ENCODE peak calls at places on chromosomes 4 and X, in eight cellular contexts. E, M, D, F, W, G, O and L are unnamed samples.

GRCh38 chr4:56424697-56425514 is 10.5 kb downstream of the PPAT start:
- DNase-seq in O (no peak), M (peak), F (no peak), D (no peak), E (peak), W (peak), G (peak), L (peak)

GRCh38 chr4:6771229-6771671 is 11.3 kb upstream of the KIAA0232 start:
- DNase-seq in G (no peak), O (no peak), M (no peak), E (no peak), D (no peak), F (no peak), W (no peak), L (no peak)

GRCh38 chr4:158356331-158356730 is 146.0 kb downstream of the TMEM144 start:
- DNase-seq in M (no peak), O (no peak), D (no peak), E (no peak), W (no peak), G (no peak), F (no peak), L (no peak)

GRCh38 chr4:81471361-81472248 is at the start of gene RASGEF1B:
- DNase-seq in M (peak), O (no peak), G (peak), E (peak), W (peak), D (no peak), F (peak), L (peak)

GRCh38 chrX:37314526-37314925 is 34.6 kb upstream of the PRRG1 start:
- DNase-seq in G (no peak), W (no peak), O (no peak), D (no peak), F (no peak), M (no peak), E (no peak), L (no peak)

GRCh38 chr4:24278693-24279092 is 305.7 kb downstream of the DHX15 start:
- DNase-seq in F (no peak), G (no peak), O (no peak), D (no peak), E (no peak), M (no peak), W (no peak), L (no peak)

GRCh38 chrX:8988456-8988855 is 45.5 kb downstream of the FAM9B start:
- DNase-seq in W (peak), O (no peak), D (no peak), E (no peak), F (no peak), M (no peak), G (no peak), L (no peak)

GRCh38 chrX:22060451-22060940 is 28.4 kb downstream of the PHEX start:
- DNase-seq in M (no peak), D (no peak), E (no peak), G (no peak), F (no peak), W (no peak), O (no peak), L (no peak)

GRCh38 chrX:45322382-45322781 is 121.7 kb upstream of the DIPK2B start:
- DNase-seq in G (peak), M (no peak), O (peak), E (no peak), F (no peak), D (peak), W (peak), L (peak)

GRCh38 chr4:120948382-120948781 is 25.9 kb upstream of the PRDM5 start:
- DNase-seq in O (no peak), M (no peak), E (no peak), G (no peak), D (peak), W (no peak), F (no peak), L (no peak)

GRCh38 chrX:15469613-15470012 is 23.5 kb downstream of the PIR start:
- DNase-seq in G (no peak), M (no peak), E (no peak), F (no peak), W (no peak), O (no peak), D (no peak), L (no peak)

GRCh38 chr4:48420172-48420571 is 63.0 kb upstream of the SLC10A4 start:
- DNase-seq in O (no peak), G (no peak), D (no peak), M (no peak), F (no peak), E (no peak), W (peak), L (no peak)

GRCh38 chr4:150209140-150209829 is 131.0 kb downstream of the DCLK2 start:
- DNase-seq in D (peak), M (peak), W (peak), F (no peak), E (peak), G (peak), O (no peak), L (peak)

DNA sequence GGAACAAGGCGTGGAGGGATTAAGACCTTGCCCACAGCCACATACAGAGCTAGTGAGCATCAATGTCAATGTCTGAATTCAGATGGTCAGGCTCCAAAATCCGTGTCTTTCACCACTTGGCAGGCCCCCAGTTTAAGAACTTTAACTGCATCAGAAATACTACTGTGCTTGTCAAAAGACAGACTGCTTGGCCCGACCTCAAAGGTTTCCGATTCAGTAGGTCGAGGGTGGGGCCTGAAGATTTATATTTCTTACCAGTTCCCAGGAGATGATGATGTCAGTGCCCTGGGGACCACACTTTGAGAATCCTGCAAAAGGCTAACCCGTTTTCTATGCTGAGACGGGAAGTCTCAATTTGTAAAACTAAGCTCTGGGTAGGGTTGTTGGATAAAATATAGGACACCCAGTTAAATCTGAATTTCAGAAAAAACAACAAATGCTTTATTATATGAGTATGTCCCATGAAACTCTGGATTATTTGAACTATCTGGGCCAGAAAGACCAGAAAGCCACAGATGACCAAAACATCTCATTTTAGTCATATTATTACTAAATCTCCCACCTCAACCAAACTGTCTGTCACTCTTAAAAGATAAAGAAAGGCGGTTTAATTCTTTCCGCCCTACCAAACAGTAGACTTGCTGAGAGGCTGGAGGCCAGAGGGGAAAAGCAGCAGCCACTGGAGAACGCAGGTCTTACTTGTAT is 42.7 kb downstream of the GATB start:
- DNase-seq in O (no peak), G (no peak), M (no peak), F (peak), W (no peak), E (no peak), D (no peak), L (no peak)
- TF ChIP-seq REST in O (no peak), G (no peak), M (no peak), F (no peak), W (no peak), E (no peak), D (no peak), L (no peak)

GRCh38 chr4:18391370-18391728 is 369.8 kb upstream of the LCORL start:
- DNase-seq in G (no peak), W (no peak), O (no peak), M (no peak), E (no peak), F (no peak), D (no peak), L (no peak)

GRCh38 chr4:18394656-18395055 is 373.1 kb upstream of the LCORL start:
- DNase-seq in F (no peak), D (no peak), O (no peak), M (no peak), G (no peak), E (no peak), W (no peak), L (no peak)

GRCh38 chr4:18390655-18391369 is 369.3 kb upstream of the LCORL start:
- DNase-seq in G (no peak), W (peak), O (no peak), M (no peak), E (no peak), F (no peak), D (peak), L (no peak)

GRCh38 chr4:18388029-18388428 is 366.5 kb upstream of the LCORL start:
- DNase-seq in E (no peak), O (no peak), W (peak), M (no peak), G (no peak), D (no peak), F (no peak), L (no peak)

DNA sequence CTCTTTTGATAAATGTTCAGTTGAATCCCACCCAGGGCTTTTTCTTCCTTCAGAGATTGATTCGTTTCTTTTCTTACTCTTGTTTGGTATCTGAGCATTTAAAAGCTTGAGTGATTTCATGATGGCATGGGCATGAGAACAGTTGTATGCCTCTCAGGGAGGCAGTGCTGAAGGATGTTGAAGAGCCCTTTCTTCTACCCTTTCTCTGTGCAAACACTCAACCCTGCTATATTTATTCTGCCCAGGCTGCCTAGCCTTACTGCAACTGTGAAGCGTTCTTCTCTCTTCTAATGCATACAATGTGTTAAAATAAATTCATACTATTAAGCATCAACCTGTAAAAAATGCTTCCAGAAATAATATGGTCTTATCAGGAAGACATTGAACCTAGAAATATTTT is 367.6 kb upstream of the LCORL start:
- DNase-seq in O (no peak), M (no peak), G (no peak), F (no peak), D (no peak), E (no peak), W (no peak), L (no peak)
- TF ChIP-seq REST in O (no peak), M (no peak), G (no peak), F (no peak), D (no peak), E (no peak), W (no peak), L (no peak)

GRCh38 chr4:37977471-37978452 is 17.6 kb downstream of the PTTG2 start:
- DNase-seq in E (peak), G (peak), O (no peak), D (peak), F (peak), M (peak), W (peak), L (peak)
- TF ChIP-seq REST in E (no peak), G (no peak), O (no peak), D (no peak), F (no peak), M (peak), W (no peak), L (no peak)

GRCh38 chr4:21276046-21276445 is 575.8 kb downstream of the PACRGL start:
- DNase-seq in G (no peak), M (no peak), F (no peak), O (no peak), W (no peak), E (no peak), D (no peak), L (no peak)
- TF ChIP-seq REST in G (no peak), M (no peak), F (no peak), O (no peak), W (no peak), E (no peak), D (no peak), L (no peak)

GRCh38 chrX:1448793-1449580 is 3.7 kb downstream of the ASMTL start:
- DNase-seq in D (no peak), M (no peak), G (no peak), O (no peak), W (no peak), E (no peak), F (no peak), L (no peak)

GRCh38 chrX:1443496-1444075 is 9.1 kb downstream of the ASMTL start:
- DNase-seq in O (no peak), D (no peak), F (no peak), E (no peak), M (no peak), G (no peak), W (no peak), L (no peak)

GRCh38 chrX:1442016-1442665 is 10.6 kb downstream of the ASMTL start:
- DNase-seq in W (no peak), G (no peak), D (no peak), F (no peak), M (no peak), O (no peak), E (no peak), L (no peak)

GRCh38 chrX:1442724-1443367 is 9.9 kb downstream of the ASMTL start:
- DNase-seq in M (no peak), F (no peak), E (no peak), O (no peak), D (no peak), G (no peak), W (no peak), L (no peak)

DNA sequence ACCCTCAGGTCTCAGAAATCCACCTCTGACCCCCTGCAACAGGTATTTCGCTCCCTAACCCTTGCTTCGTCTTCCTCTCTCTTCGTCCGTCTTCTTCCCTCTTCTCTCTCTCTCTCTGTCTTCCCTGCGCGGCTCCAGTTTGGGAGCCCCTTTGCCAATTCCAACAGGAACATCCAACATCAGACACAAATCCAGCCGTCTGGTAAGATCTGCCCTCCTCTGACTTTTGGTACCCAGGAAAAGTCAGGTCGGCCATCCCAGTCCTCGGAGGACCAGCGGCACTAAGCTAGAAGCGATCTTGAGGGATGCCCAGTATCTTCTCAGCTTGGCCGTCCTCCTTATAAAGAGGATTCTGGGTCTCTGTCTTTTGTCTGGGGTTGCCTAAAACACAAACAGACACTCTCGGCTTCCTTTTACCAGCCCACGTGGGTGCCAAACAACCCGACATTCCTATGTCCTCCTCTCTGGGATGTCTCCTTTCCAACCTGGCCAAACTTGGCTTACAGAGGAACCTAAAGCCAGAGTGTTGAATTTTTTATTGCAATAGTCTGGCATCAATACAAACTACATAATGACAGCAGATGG is 7.7 kb downstream of the ASMTL start:
- DNase-seq in E (no peak), M (no peak), W (no peak), D (no peak), F (no peak), G (no peak), O (no peak), L (no peak)
- TF ChIP-seq REST in E (no peak), M (no peak), W (no peak), D (no peak), F (no peak), G (no peak), O (no peak), L (no peak)

GRCh38 chrX:103240155-103240554 is 14.8 kb downstream of the TCEAL8 start:
- DNase-seq in D (no peak), W (no peak), F (no peak), G (no peak), E (no peak), M (no peak), O (no peak), L (no peak)

GRCh38 chrX:103236296-103236695 is 18.7 kb downstream of the TCEAL8 start:
- DNase-seq in F (no peak), G (no peak), W (no peak), E (no peak), O (no peak), D (no peak), M (no peak), L (no peak)

GRCh38 chrX:103233263-103233662 is 18.4 kb downstream of the BEX4 start:
- DNase-seq in D (no peak), G (no peak), E (no peak), O (no peak), W (no peak), F (no peak), M (peak), L (no peak)

DNA sequence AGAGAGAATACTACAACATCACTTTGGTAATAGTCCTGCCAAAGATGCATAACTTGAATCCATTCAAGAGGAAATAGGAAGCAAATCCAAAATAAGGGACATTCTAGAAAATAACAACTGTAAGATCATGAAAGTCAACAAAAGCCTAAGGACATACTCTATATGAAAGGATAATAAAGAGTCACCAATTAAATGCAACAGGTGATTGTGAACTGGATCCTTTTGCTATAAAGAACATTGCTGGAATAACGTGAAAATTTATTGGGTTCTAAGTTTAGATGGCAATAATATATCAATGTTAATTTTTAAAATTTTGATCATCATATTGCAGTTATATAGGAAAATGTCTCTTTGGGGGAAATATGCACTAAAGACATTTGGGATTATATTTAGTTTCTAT is 20.0 kb downstream of the BEX4 start:
- DNase-seq in F (no peak), G (no peak), D (no peak), O (no peak), W (no peak), E (no peak), M (no peak), L (no peak)
- TF ChIP-seq REST in F (no peak), G (no peak), D (no peak), O (no peak), W (no peak), E (no peak), M (no peak), L (no peak)